ENCODE peak calls at places on chromosomes 11 and 22, in four cellular contexts. P is neuronal stem cell, E is trophoblast cell, X is H9. H is an unnamed sample.
A peak's percentile ranks its signal among the peaks of the same experiment; 100 is the strongest.

GRCh38 chr11:44521148-44521547 is 44.3 kb upstream of the CD82 start:
- DNase-seq in P (no peak), X (no peak), E (no peak), H (no peak)

GRCh38 chr11:129738242-129738641 is 77.4 kb upstream of the TMEM45B start:
- DNase-seq in X (no peak), E (peak; percentile 83), P (no peak), H (no peak)

GRCh38 chr11:128716661-128717210 is 22.9 kb downstream of the FLI1 start:
- DNase-seq in P (no peak), E (no peak), X (no peak), H (peak; percentile 62)

GRCh38 chr22:20423636-20424511 is 13.8 kb downstream of the SCARF2 start:
- DNase-seq in E (peak; percentile 41), X (peak; percentile 52), P (no peak), H (no peak)

GRCh38 chr11:69909561-69910518 is 90.6 kb upstream of the FGF3 start:
- DNase-seq in E (peak; percentile 17), P (no peak), X (no peak), H (no peak)

GRCh38 chr11:123000721-123001120 is 19.1 kb upstream of the BSX start:
- DNase-seq in X (no peak), E (no peak), P (no peak), H (no peak)

GRCh38 chr11:48014917-48015316 is 34.6 kb downstream of the PTPRJ start:
- DNase-seq in P (no peak), X (no peak), E (no peak), H (no peak)

GRCh38 chr11:18461909-18462308 is 6.3 kb downstream of the LDHAL6A start:
- DNase-seq in E (no peak), X (no peak), P (no peak), H (no peak)

GRCh38 chr22:25402160-25402500 is 162.3 kb upstream of the GRK3 start:
- DNase-seq in P (no peak), X (no peak), E (no peak), H (no peak)

GRCh38 chr11:122697636-122698167 is 42.2 kb downstream of the UBASH3B start:
- DNase-seq in P (no peak), X (no peak), E (peak; percentile 97), H (peak; percentile 84)

GRCh38 chr11:119179983-119180382 is 5.3 kb upstream of the NHERF4 start:
- DNase-seq in E (no peak), X (no peak), P (no peak), H (no peak)

GRCh38 chr11:65209711-65210360 is 28.1 kb downstream of the CAPN1 start:
- DNase-seq in E (peak; percentile 71), P (no peak), X (no peak), H (no peak)

GRCh38 chr11:14902650-14903350 is 10.8 kb upstream of the CYP2R1 start:
- DNase-seq in X (no peak), E (peak; percentile 68), P (no peak), H (peak; percentile 71)

GRCh38 chr11:67289651-67290479 is 762 bp downstream of the ANKRD13D start:
- DNase-seq in E (peak; percentile 37), P (no peak), X (no peak), H (no peak)

GRCh38 chr11:22169833-22170232 is 23.1 kb upstream of the ANO5 start:
- DNase-seq in X (no peak), P (no peak), E (peak; percentile 19), H (peak; percentile 0)

GRCh38 chr11:131372243-131372930 is 2.0 kb downstream of the NTM start:
- DNase-seq in E (no peak), P (no peak), X (no peak), H (no peak)
- H2AK5ac ChIP-seq in E (no peak overlapping the region), P (no peak overlapping the region), X (no peak overlapping the region), H (no peak overlapping the region)

GRCh38 chr11:6303657-6304056 is 16.6 kb downstream of the CAVIN3 start:
- DNase-seq in P (peak; percentile 72), X (peak; percentile 53), E (no peak), H (no peak)
- H2AK5ac ChIP-seq in P (no peak overlapping the region), X (no peak overlapping the region), E (no peak overlapping the region), H (no peak overlapping the region)

GRCh38 chr22:41248314-41248713 is 7.6 kb upstream of the CHADL start:
- DNase-seq in X (no peak), E (no peak), P (no peak), H (no peak)
- H2AK5ac ChIP-seq in X (no peak overlapping the region), E (no peak overlapping the region), P (no peak overlapping the region), H (no peak overlapping the region)

DNA sequence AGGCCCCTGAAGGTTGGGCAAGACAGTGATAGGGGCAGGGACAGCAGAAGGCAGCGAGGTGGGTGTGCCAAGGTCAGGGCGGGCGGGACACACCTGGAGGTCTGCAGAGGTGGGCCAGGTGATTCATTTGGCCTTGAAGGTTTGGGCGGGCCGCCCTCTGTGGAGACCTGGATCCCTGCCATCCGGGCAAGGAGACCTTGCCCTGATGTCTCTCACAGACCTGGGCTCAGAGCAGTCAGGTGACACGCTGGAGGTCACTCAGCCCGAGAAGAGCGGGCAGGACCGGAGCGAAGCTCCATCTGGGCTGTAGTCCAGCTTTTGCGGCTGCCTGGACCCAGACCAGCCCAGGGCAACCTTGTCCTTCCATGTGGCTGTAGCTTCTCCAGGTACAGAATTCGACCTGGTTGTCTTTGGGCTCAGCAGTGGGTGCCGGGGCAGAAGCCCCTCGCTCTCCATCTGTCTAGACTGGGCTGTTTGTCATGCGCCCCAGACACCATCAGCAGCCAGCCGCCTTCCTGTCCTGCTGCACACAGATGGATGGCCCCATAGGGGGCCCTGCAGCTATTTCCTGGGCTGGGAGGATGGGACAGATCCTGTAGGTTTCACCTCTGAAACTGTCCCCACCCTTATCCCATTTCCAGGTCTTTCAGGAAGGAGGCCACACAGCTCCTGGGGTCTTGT is 3.1 kb downstream of the MRGPRG start:
- DNase-seq in E (no peak), P (no peak), X (no peak), H (no peak)
- H2AK5ac ChIP-seq in E (no peak overlapping the region), P (peak overlapping the region; percentile 75), X (no peak overlapping the region), H (no peak overlapping the region)

GRCh38 chr11:9662273-9662672 is 1.6 kb upstream of the SWAP70 start:
- DNase-seq in E (peak; percentile 18), P (no peak), X (no peak), H (no peak)

GRCh38 chr11:9663699-9664275 is at the start of gene SWAP70:
- DNase-seq in E (peak; percentile 95), P (peak; percentile 80), X (peak; percentile 95), H (peak; percentile 82)

GRCh38 chr11:9660886-9661285 is 3.0 kb upstream of the SWAP70 start:
- DNase-seq in P (no peak), E (peak; percentile 23), X (no peak), H (peak; percentile 80)

GRCh38 chr11:9665749-9666148 is 1.9 kb downstream of the SWAP70 start:
- DNase-seq in P (no peak), X (no peak), E (no peak), H (no peak)

GRCh38 chr11:9664276-9665171 is 647 bp downstream of the SWAP70 start:
- DNase-seq in P (no peak), X (peak; percentile 39), E (peak; percentile 83), H (peak; percentile 34)
- H2AK5ac ChIP-seq in P (peak overlapping the region; percentile 5), X (no peak overlapping the region), E (peak overlapping the region; percentile 13), H (peak overlapping the region; percentile 92)

GRCh38 chr11:132055296-132055695 is 684.9 kb downstream of the NTM start:
- DNase-seq in P (no peak), E (no peak), X (no peak), H (no peak)
- H2AK5ac ChIP-seq in P (no peak overlapping the region), E (no peak overlapping the region), X (no peak overlapping the region), H (peak overlapping the region; percentile 97)